ENCODE peak calls at places on chromosomes 12 and 14, in nine cellular contexts. One of them, this sample, is unnamed.

GRCh38 chr12:53192531-53193021 is 11.9 kb upstream of the CSAD start:
- DNase-seq in NCI-H446 treated with DMSO at 0.1 percent for 48 hours: no peak
- DNase-seq in NCI-H524: no peak
- DNase-seq in DMS153: no peak
- DNase-seq in effector memory CD8-positive, alpha-beta T cell: no peak
- DNase-seq in activated naive CD4-positive, alpha-beta T cell: no peak
- DNase-seq in NCI-H1436: no peak
- DNase-seq in astrocyte of the cerebellum: no peak
- DNase-seq in glutamatergic neuron: no peak
- DNase-seq in this sample: no peak

GRCh38 chr12:46574853-46575252 is 202.3 kb upstream of the SLC38A2 start:
- DNase-seq in astrocyte of the cerebellum: no peak
- DNase-seq in NCI-H446 treated with DMSO at 0.1 percent for 48 hours: no peak
- DNase-seq in glutamatergic neuron: no peak
- DNase-seq in activated naive CD4-positive, alpha-beta T cell: no peak
- DNase-seq in NCI-H524: no peak
- DNase-seq in DMS153: no peak
- DNase-seq in effector memory CD8-positive, alpha-beta T cell: no peak
- DNase-seq in NCI-H1436: no peak
- DNase-seq in this sample: no peak

GRCh38 chr12:100520048-100520769 is 46.5 kb downstream of the NR1H4 start:
- DNase-seq in activated naive CD4-positive, alpha-beta T cell: no peak
- DNase-seq in effector memory CD8-positive, alpha-beta T cell: no peak
- DNase-seq in NCI-H1436: no peak
- DNase-seq in DMS153: no peak
- DNase-seq in glutamatergic neuron: no peak
- DNase-seq in NCI-H524: no peak
- DNase-seq in astrocyte of the cerebellum: no peak
- DNase-seq in NCI-H446 treated with DMSO at 0.1 percent for 48 hours: no peak
- DNase-seq in this sample: no peak

GRCh38 chr12:77364400-77364799 is 299.0 kb upstream of the E2F7 start:
- DNase-seq in glutamatergic neuron: no peak
- DNase-seq in NCI-H524: no peak
- DNase-seq in effector memory CD8-positive, alpha-beta T cell: no peak
- DNase-seq in NCI-H446 treated with DMSO at 0.1 percent for 48 hours: no peak
- DNase-seq in DMS153: no peak
- DNase-seq in activated naive CD4-positive, alpha-beta T cell: no peak
- DNase-seq in astrocyte of the cerebellum: no peak
- DNase-seq in NCI-H1436: no peak
- DNase-seq in this sample: no peak

GRCh38 chr14:102717211-102717610 is 60.0 kb upstream of the TRAF3 start:
- DNase-seq in DMS153: no peak
- DNase-seq in NCI-H446 treated with DMSO at 0.1 percent for 48 hours: no peak
- DNase-seq in NCI-H1436: no peak
- DNase-seq in astrocyte of the cerebellum: no peak
- DNase-seq in activated naive CD4-positive, alpha-beta T cell: no peak
- DNase-seq in glutamatergic neuron: no peak
- DNase-seq in effector memory CD8-positive, alpha-beta T cell: no peak
- DNase-seq in NCI-H524: peak
- DNase-seq in this sample: no peak

GRCh38 chr14:93728651-93729016 is 59.7 kb downstream of the PRIMA1 start:
- DNase-seq in NCI-H446 treated with DMSO at 0.1 percent for 48 hours: no peak
- DNase-seq in NCI-H524: no peak
- DNase-seq in activated naive CD4-positive, alpha-beta T cell: no peak
- DNase-seq in glutamatergic neuron: no peak
- DNase-seq in astrocyte of the cerebellum: no peak
- DNase-seq in DMS153: no peak
- DNase-seq in NCI-H1436: no peak
- DNase-seq in effector memory CD8-positive, alpha-beta T cell: no peak
- DNase-seq in this sample: no peak

GRCh38 chr12:2552000-2552399 is 242.8 kb upstream of the FKBP4 start:
- DNase-seq in glutamatergic neuron: no peak
- DNase-seq in activated naive CD4-positive, alpha-beta T cell: no peak
- DNase-seq in NCI-H446 treated with DMSO at 0.1 percent for 48 hours: no peak
- DNase-seq in effector memory CD8-positive, alpha-beta T cell: no peak
- DNase-seq in NCI-H524: no peak
- DNase-seq in NCI-H1436: no peak
- DNase-seq in astrocyte of the cerebellum: no peak
- DNase-seq in DMS153: peak
- DNase-seq in this sample: no peak

GRCh38 chr12:108826115-108826806 is 31.1 kb downstream of the SSH1 start:
- DNase-seq in NCI-H1436: no peak
- DNase-seq in NCI-H446 treated with DMSO at 0.1 percent for 48 hours: no peak
- DNase-seq in NCI-H524: peak
- DNase-seq in effector memory CD8-positive, alpha-beta T cell: no peak
- DNase-seq in activated naive CD4-positive, alpha-beta T cell: no peak
- DNase-seq in astrocyte of the cerebellum: peak
- DNase-seq in glutamatergic neuron: no peak
- DNase-seq in DMS153: no peak
- DNase-seq in this sample: no peak

GRCh38 chr14:77746064-77746463 is 14.9 kb downstream of the SNW1 start:
- DNase-seq in glutamatergic neuron: no peak
- DNase-seq in astrocyte of the cerebellum: no peak
- DNase-seq in DMS153: peak
- DNase-seq in NCI-H1436: no peak
- DNase-seq in NCI-H446 treated with DMSO at 0.1 percent for 48 hours: no peak
- DNase-seq in activated naive CD4-positive, alpha-beta T cell: no peak
- DNase-seq in effector memory CD8-positive, alpha-beta T cell: no peak
- DNase-seq in NCI-H524: no peak
- DNase-seq in this sample: no peak

GRCh38 chr14:73846944-73847343 is 4.7 kb upstream of the PTGR2 start:
- DNase-seq in NCI-H524: no peak
- DNase-seq in NCI-H1436: no peak
- DNase-seq in glutamatergic neuron: no peak
- DNase-seq in DMS153: no peak
- DNase-seq in astrocyte of the cerebellum: no peak
- DNase-seq in effector memory CD8-positive, alpha-beta T cell: no peak
- DNase-seq in NCI-H446 treated with DMSO at 0.1 percent for 48 hours: no peak
- DNase-seq in activated naive CD4-positive, alpha-beta T cell: no peak
- DNase-seq in this sample: no peak

GRCh38 chr14:100849432-100849831 is 23.5 kb downstream of the MEG3 start:
- DNase-seq in NCI-H1436: no peak
- DNase-seq in glutamatergic neuron: no peak
- DNase-seq in effector memory CD8-positive, alpha-beta T cell: no peak
- DNase-seq in astrocyte of the cerebellum: no peak
- DNase-seq in NCI-H446 treated with DMSO at 0.1 percent for 48 hours: no peak
- DNase-seq in activated naive CD4-positive, alpha-beta T cell: no peak
- DNase-seq in NCI-H524: no peak
- DNase-seq in DMS153: no peak
- DNase-seq in this sample: no peak

GRCh38 chr14:31405599-31406251 is 14.6 kb downstream of the HEATR5A start:
- DNase-seq in activated naive CD4-positive, alpha-beta T cell: no peak
- DNase-seq in NCI-H446 treated with DMSO at 0.1 percent for 48 hours: no peak
- DNase-seq in DMS153: no peak
- DNase-seq in NCI-H524: no peak
- DNase-seq in effector memory CD8-positive, alpha-beta T cell: no peak
- DNase-seq in astrocyte of the cerebellum: no peak
- DNase-seq in NCI-H1436: no peak
- DNase-seq in glutamatergic neuron: no peak
- DNase-seq in this sample: no peak

GRCh38 chr12:6938353-6939186 is 5.0 kb upstream of the RNU7-1 start:
- DNase-seq in effector memory CD8-positive, alpha-beta T cell: no peak
- DNase-seq in NCI-H446 treated with DMSO at 0.1 percent for 48 hours: no peak
- DNase-seq in NCI-H524: no peak
- DNase-seq in DMS153: no peak
- DNase-seq in glutamatergic neuron: no peak
- DNase-seq in NCI-H1436: no peak
- DNase-seq in astrocyte of the cerebellum: no peak
- DNase-seq in activated naive CD4-positive, alpha-beta T cell: no peak
- DNase-seq in this sample: no peak

GRCh38 chr14:95291859-95292542 is 27.7 kb downstream of the CLMN start:
- DNase-seq in effector memory CD8-positive, alpha-beta T cell: no peak
- DNase-seq in astrocyte of the cerebellum: peak
- DNase-seq in NCI-H524: no peak
- DNase-seq in glutamatergic neuron: no peak
- DNase-seq in NCI-H1436: peak
- DNase-seq in NCI-H446 treated with DMSO at 0.1 percent for 48 hours: no peak
- DNase-seq in activated naive CD4-positive, alpha-beta T cell: no peak
- DNase-seq in DMS153: peak
- DNase-seq in this sample: no peak

GRCh38 chr14:104161601-104162367 is 23.4 kb downstream of the KIF26A start:
- DNase-seq in NCI-H1436: no peak
- DNase-seq in NCI-H446 treated with DMSO at 0.1 percent for 48 hours: no peak
- DNase-seq in glutamatergic neuron: no peak
- DNase-seq in DMS153: no peak
- DNase-seq in astrocyte of the cerebellum: no peak
- DNase-seq in effector memory CD8-positive, alpha-beta T cell: no peak
- DNase-seq in NCI-H524: peak
- DNase-seq in activated naive CD4-positive, alpha-beta T cell: no peak
- DNase-seq in this sample: no peak

GRCh38 chr12:114229150-114229549 is 176.8 kb downstream of the TBX5 start:
- DNase-seq in activated naive CD4-positive, alpha-beta T cell: no peak
- DNase-seq in glutamatergic neuron: no peak
- DNase-seq in NCI-H446 treated with DMSO at 0.1 percent for 48 hours: no peak
- DNase-seq in DMS153: no peak
- DNase-seq in NCI-H1436: no peak
- DNase-seq in astrocyte of the cerebellum: no peak
- DNase-seq in NCI-H524: no peak
- DNase-seq in effector memory CD8-positive, alpha-beta T cell: no peak
- DNase-seq in this sample: no peak

GRCh38 chr12:6092784-6093722 is 31.4 kb downstream of the VWF start:
- DNase-seq in glutamatergic neuron: no peak
- DNase-seq in activated naive CD4-positive, alpha-beta T cell: no peak
- DNase-seq in NCI-H524: no peak
- DNase-seq in DMS153: no peak
- DNase-seq in astrocyte of the cerebellum: peak
- DNase-seq in NCI-H446 treated with DMSO at 0.1 percent for 48 hours: peak
- DNase-seq in NCI-H1436: no peak
- DNase-seq in effector memory CD8-positive, alpha-beta T cell: no peak
- DNase-seq in this sample: no peak

GRCh38 chr14:76050797-76051392 is 65.3 kb downstream of the IFT43 start:
- DNase-seq in astrocyte of the cerebellum: peak
- DNase-seq in activated naive CD4-positive, alpha-beta T cell: no peak
- DNase-seq in NCI-H1436: peak
- DNase-seq in NCI-H446 treated with DMSO at 0.1 percent for 48 hours: peak
- DNase-seq in DMS153: no peak
- DNase-seq in NCI-H524: peak
- DNase-seq in effector memory CD8-positive, alpha-beta T cell: peak
- DNase-seq in glutamatergic neuron: peak
- DNase-seq in this sample: no peak

GRCh38 chr12:103882861-103883596 is 42.0 kb upstream of the NT5DC3 start:
- DNase-seq in glutamatergic neuron: no peak
- DNase-seq in effector memory CD8-positive, alpha-beta T cell: no peak
- DNase-seq in NCI-H1436: no peak
- DNase-seq in astrocyte of the cerebellum: no peak
- DNase-seq in NCI-H524: no peak
- DNase-seq in NCI-H446 treated with DMSO at 0.1 percent for 48 hours: no peak
- DNase-seq in activated naive CD4-positive, alpha-beta T cell: no peak
- DNase-seq in DMS153: no peak
- DNase-seq in this sample: no peak

GRCh38 chr12:116771651-116772050 is 33.5 kb downstream of the RNFT2 start:
- DNase-seq in glutamatergic neuron: no peak
- DNase-seq in NCI-H1436: no peak
- DNase-seq in astrocyte of the cerebellum: no peak
- DNase-seq in NCI-H446 treated with DMSO at 0.1 percent for 48 hours: no peak
- DNase-seq in effector memory CD8-positive, alpha-beta T cell: no peak
- DNase-seq in DMS153: no peak
- DNase-seq in activated naive CD4-positive, alpha-beta T cell: no peak
- DNase-seq in NCI-H524: no peak
- DNase-seq in this sample: no peak

GRCh38 chr12:114838480-114838879 is 154.5 kb upstream of the TBX3 start:
- DNase-seq in glutamatergic neuron: no peak
- DNase-seq in NCI-H1436: no peak
- DNase-seq in DMS153: no peak
- DNase-seq in effector memory CD8-positive, alpha-beta T cell: no peak
- DNase-seq in NCI-H446 treated with DMSO at 0.1 percent for 48 hours: no peak
- DNase-seq in activated naive CD4-positive, alpha-beta T cell: no peak
- DNase-seq in NCI-H524: no peak
- DNase-seq in astrocyte of the cerebellum: no peak
- DNase-seq in this sample: no peak

GRCh38 chr12:47938093-47938492 is 25.3 kb upstream of the TMEM106C start:
- DNase-seq in effector memory CD8-positive, alpha-beta T cell: no peak
- DNase-seq in NCI-H1436: no peak
- DNase-seq in NCI-H446 treated with DMSO at 0.1 percent for 48 hours: no peak
- DNase-seq in glutamatergic neuron: no peak
- DNase-seq in astrocyte of the cerebellum: no peak
- DNase-seq in activated naive CD4-positive, alpha-beta T cell: no peak
- DNase-seq in DMS153: no peak
- DNase-seq in NCI-H524: no peak
- DNase-seq in this sample: no peak

GRCh38 chr12:117803013-117803412 is 165.8 kb downstream of the KSR2 start:
- DNase-seq in DMS153: no peak
- DNase-seq in NCI-H446 treated with DMSO at 0.1 percent for 48 hours: no peak
- DNase-seq in activated naive CD4-positive, alpha-beta T cell: no peak
- DNase-seq in NCI-H524: no peak
- DNase-seq in astrocyte of the cerebellum: no peak
- DNase-seq in glutamatergic neuron: no peak
- DNase-seq in NCI-H1436: no peak
- DNase-seq in effector memory CD8-positive, alpha-beta T cell: no peak
- DNase-seq in this sample: no peak

GRCh38 chr14:52063107-52063506 is 5.8 kb downstream of the NID2 start:
- DNase-seq in NCI-H524: no peak
- DNase-seq in glutamatergic neuron: no peak
- DNase-seq in effector memory CD8-positive, alpha-beta T cell: no peak
- DNase-seq in astrocyte of the cerebellum: no peak
- DNase-seq in NCI-H446 treated with DMSO at 0.1 percent for 48 hours: no peak
- DNase-seq in activated naive CD4-positive, alpha-beta T cell: no peak
- DNase-seq in NCI-H1436: no peak
- DNase-seq in DMS153: no peak
- DNase-seq in this sample: no peak

GRCh38 chr12:16349132-16349463 is 1.7 kb downstream of the MGST1 start:
- DNase-seq in effector memory CD8-positive, alpha-beta T cell: no peak
- DNase-seq in DMS153: no peak
- DNase-seq in astrocyte of the cerebellum: peak
- DNase-seq in NCI-H1436: no peak
- DNase-seq in NCI-H524: no peak
- DNase-seq in activated naive CD4-positive, alpha-beta T cell: no peak
- DNase-seq in glutamatergic neuron: no peak
- DNase-seq in NCI-H446 treated with DMSO at 0.1 percent for 48 hours: no peak
- DNase-seq in this sample: no peak

GRCh38 chr14:62308316-62308715 is 546.1 kb downstream of the SNAPC1 start:
- DNase-seq in DMS153: no peak
- DNase-seq in NCI-H1436: no peak
- DNase-seq in NCI-H524: no peak
- DNase-seq in NCI-H446 treated with DMSO at 0.1 percent for 48 hours: no peak
- DNase-seq in astrocyte of the cerebellum: no peak
- DNase-seq in effector memory CD8-positive, alpha-beta T cell: no peak
- DNase-seq in glutamatergic neuron: no peak
- DNase-seq in activated naive CD4-positive, alpha-beta T cell: no peak
- DNase-seq in this sample: no peak

GRCh38 chr14:103030741-103031565 is 26.4 kb downstream of the CDC42BPB start:
- DNase-seq in NCI-H524: no peak
- DNase-seq in glutamatergic neuron: no peak
- DNase-seq in astrocyte of the cerebellum: no peak
- DNase-seq in activated naive CD4-positive, alpha-beta T cell: no peak
- DNase-seq in NCI-H1436: no peak
- DNase-seq in NCI-H446 treated with DMSO at 0.1 percent for 48 hours: no peak
- DNase-seq in effector memory CD8-positive, alpha-beta T cell: no peak
- DNase-seq in DMS153: no peak
- DNase-seq in this sample: no peak

GRCh38 chr12:115174928-115175327 is 491.0 kb upstream of the TBX3 start:
- DNase-seq in DMS153: no peak
- DNase-seq in astrocyte of the cerebellum: no peak
- DNase-seq in effector memory CD8-positive, alpha-beta T cell: no peak
- DNase-seq in glutamatergic neuron: no peak
- DNase-seq in NCI-H446 treated with DMSO at 0.1 percent for 48 hours: no peak
- DNase-seq in NCI-H1436: no peak
- DNase-seq in NCI-H524: no peak
- DNase-seq in activated naive CD4-positive, alpha-beta T cell: no peak
- DNase-seq in this sample: no peak

GRCh38 chr14:56100556-56100955 is 17.7 kb upstream of the PELI2 start:
- DNase-seq in NCI-H1436: no peak
- DNase-seq in activated naive CD4-positive, alpha-beta T cell: no peak
- DNase-seq in effector memory CD8-positive, alpha-beta T cell: no peak
- DNase-seq in glutamatergic neuron: no peak
- DNase-seq in DMS153: no peak
- DNase-seq in astrocyte of the cerebellum: no peak
- DNase-seq in NCI-H524: no peak
- DNase-seq in NCI-H446 treated with DMSO at 0.1 percent for 48 hours: no peak
- DNase-seq in this sample: no peak

GRCh38 chr12:40647651-40648050 is 44.6 kb upstream of the CNTN1 start:
- DNase-seq in activated naive CD4-positive, alpha-beta T cell: no peak
- DNase-seq in NCI-H446 treated with DMSO at 0.1 percent for 48 hours: no peak
- DNase-seq in glutamatergic neuron: no peak
- DNase-seq in effector memory CD8-positive, alpha-beta T cell: no peak
- DNase-seq in NCI-H524: no peak
- DNase-seq in astrocyte of the cerebellum: no peak
- DNase-seq in NCI-H1436: no peak
- DNase-seq in DMS153: no peak
- DNase-seq in this sample: no peak

GRCh38 chr14:67199016-67199415 is 9.8 kb downstream of the GARIN2 start:
- DNase-seq in astrocyte of the cerebellum: no peak
- DNase-seq in effector memory CD8-positive, alpha-beta T cell: no peak
- DNase-seq in DMS153: no peak
- DNase-seq in glutamatergic neuron: no peak
- DNase-seq in NCI-H446 treated with DMSO at 0.1 percent for 48 hours: no peak
- DNase-seq in NCI-H1436: no peak
- DNase-seq in NCI-H524: no peak
- DNase-seq in activated naive CD4-positive, alpha-beta T cell: no peak
- DNase-seq in this sample: no peak

This sample was measured in esophagus squamous epithelium.